ENCODE peak calls at places on chromosomes 7 and 10, in eight cellular contexts. One of them, this sample, is unnamed.
A peak's percentile ranks its signal among the peaks of the same experiment; 100 is the strongest.

GRCh38 chr7:90267263-90267858 is 22.4 kb downstream of the CFAP69 start:
- DNase-seq in upper lobe of right lung: no peak
- DNase-seq in progenitor cell of endocrine pancreas: no peak
- DNase-seq in fibroblast of pulmonary artery: no peak
- DNase-seq in prostate gland: no peak
- DNase-seq in tibial nerve: no peak
- DNase-seq in B cell: no peak
- DNase-seq in AG09319: no peak
- DNase-seq in this sample: no peak

GRCh38 chr7:155363852-155364600 is 66.3 kb downstream of the INSIG1 start:
- DNase-seq in tibial nerve: no peak
- DNase-seq in AG09319: no peak
- DNase-seq in B cell: no peak
- DNase-seq in upper lobe of right lung: peak; percentile 37
- DNase-seq in progenitor cell of endocrine pancreas: no peak
- DNase-seq in prostate gland: no peak
- DNase-seq in fibroblast of pulmonary artery: no peak
- DNase-seq in this sample: peak; percentile 37

GRCh38 chr7:17266559-17266958 is 31.9 kb upstream of the AHR start:
- DNase-seq in B cell: no peak
- DNase-seq in prostate gland: no peak
- DNase-seq in fibroblast of pulmonary artery: no peak
- DNase-seq in upper lobe of right lung: no peak
- DNase-seq in AG09319: no peak
- DNase-seq in progenitor cell of endocrine pancreas: no peak
- DNase-seq in tibial nerve: no peak
- DNase-seq in this sample: no peak

GRCh38 chr7:74343281-74344127 is 54.3 kb downstream of the CLIP2 start:
- DNase-seq in prostate gland: no peak
- DNase-seq in upper lobe of right lung: no peak
- DNase-seq in fibroblast of pulmonary artery: peak; percentile 73
- DNase-seq in AG09319: peak; percentile 11
- DNase-seq in B cell: no peak
- DNase-seq in progenitor cell of endocrine pancreas: no peak
- DNase-seq in tibial nerve: no peak
- DNase-seq in this sample: no peak

GRCh38 chr7:100595188-100595587 is 7.0 kb upstream of the PCOLCE start:
- DNase-seq in prostate gland: no peak
- DNase-seq in AG09319: no peak
- DNase-seq in tibial nerve: no peak
- DNase-seq in progenitor cell of endocrine pancreas: no peak
- DNase-seq in B cell: no peak
- DNase-seq in upper lobe of right lung: no peak
- DNase-seq in fibroblast of pulmonary artery: no peak
- DNase-seq in this sample: no peak

GRCh38 chr10:79007037-79007842 is 61.5 kb upstream of the ZMIZ1 start:
- DNase-seq in B cell: no peak
- DNase-seq in progenitor cell of endocrine pancreas: no peak
- DNase-seq in AG09319: no peak
- DNase-seq in upper lobe of right lung: no peak
- DNase-seq in tibial nerve: peak; percentile 71
- DNase-seq in fibroblast of pulmonary artery: peak; percentile 29
- DNase-seq in prostate gland: no peak
- DNase-seq in this sample: peak; percentile 84

GRCh38 chr7:33895025-33895804 is 10.1 kb upstream of the BMPER start:
- DNase-seq in upper lobe of right lung: peak; percentile 90
- DNase-seq in fibroblast of pulmonary artery: peak; percentile 94
- DNase-seq in tibial nerve: peak; percentile 80
- DNase-seq in progenitor cell of endocrine pancreas: peak; percentile 80
- DNase-seq in prostate gland: peak; percentile 83
- DNase-seq in AG09319: no peak
- DNase-seq in B cell: peak; percentile 56
- DNase-seq in this sample: peak; percentile 83

GRCh38 chr10:12971001-12971788 is 30.3 kb downstream of the CCDC3 start:
- DNase-seq in upper lobe of right lung: no peak
- DNase-seq in fibroblast of pulmonary artery: no peak
- DNase-seq in tibial nerve: no peak
- DNase-seq in B cell: no peak
- DNase-seq in prostate gland: no peak
- DNase-seq in progenitor cell of endocrine pancreas: no peak
- DNase-seq in AG09319: no peak
- DNase-seq in this sample: no peak

GRCh38 chr7:105826143-105826542 is 50.3 kb downstream of the ATXN7L1 start:
- DNase-seq in upper lobe of right lung: no peak
- DNase-seq in AG09319: no peak
- DNase-seq in fibroblast of pulmonary artery: peak; percentile 70
- DNase-seq in progenitor cell of endocrine pancreas: no peak
- DNase-seq in B cell: no peak
- DNase-seq in tibial nerve: no peak
- DNase-seq in prostate gland: peak; percentile 46
- DNase-seq in this sample: no peak

GRCh38 chr10:62961951-62962523 is 145.9 kb upstream of the EGR2 start:
- DNase-seq in prostate gland: no peak
- DNase-seq in tibial nerve: no peak
- DNase-seq in fibroblast of pulmonary artery: peak; percentile 28
- DNase-seq in B cell: no peak
- DNase-seq in progenitor cell of endocrine pancreas: no peak
- DNase-seq in upper lobe of right lung: no peak
- DNase-seq in AG09319: no peak
- DNase-seq in this sample: no peak
- TF ChIP-seq CTCF in prostate gland: no peak
- TF ChIP-seq CTCF in tibial nerve: no peak
- TF ChIP-seq CTCF in fibroblast of pulmonary artery: no peak
- TF ChIP-seq CTCF in B cell: no peak
- TF ChIP-seq CTCF in progenitor cell of endocrine pancreas: no peak
- TF ChIP-seq CTCF in upper lobe of right lung: no peak
- TF ChIP-seq CTCF in AG09319: no peak
- TF ChIP-seq CTCF in this sample: no peak

GRCh38 chr10:109429956-109430760 is 493.2 kb downstream of the XPNPEP1 start:
- DNase-seq in fibroblast of pulmonary artery: peak; percentile 65
- DNase-seq in B cell: no peak
- DNase-seq in AG09319: no peak
- DNase-seq in tibial nerve: no peak
- DNase-seq in prostate gland: no peak
- DNase-seq in upper lobe of right lung: no peak
- DNase-seq in progenitor cell of endocrine pancreas: no peak
- DNase-seq in this sample: no peak

GRCh38 chr10:109428775-109429480 is 494.4 kb downstream of the XPNPEP1 start:
- DNase-seq in upper lobe of right lung: no peak
- DNase-seq in prostate gland: no peak
- DNase-seq in fibroblast of pulmonary artery: no peak
- DNase-seq in tibial nerve: no peak
- DNase-seq in B cell: no peak
- DNase-seq in AG09319: no peak
- DNase-seq in progenitor cell of endocrine pancreas: no peak
- DNase-seq in this sample: no peak

GRCh38 chr10:109430844-109431243 is 492.5 kb downstream of the XPNPEP1 start:
- DNase-seq in AG09319: no peak
- DNase-seq in tibial nerve: no peak
- DNase-seq in prostate gland: no peak
- DNase-seq in fibroblast of pulmonary artery: no peak
- DNase-seq in B cell: no peak
- DNase-seq in upper lobe of right lung: no peak
- DNase-seq in progenitor cell of endocrine pancreas: no peak
- DNase-seq in this sample: no peak

GRCh38 chr10:109426987-109427386 is 496.3 kb downstream of the XPNPEP1 start:
- DNase-seq in B cell: no peak
- DNase-seq in upper lobe of right lung: no peak
- DNase-seq in progenitor cell of endocrine pancreas: no peak
- DNase-seq in fibroblast of pulmonary artery: no peak
- DNase-seq in prostate gland: no peak
- DNase-seq in AG09319: no peak
- DNase-seq in tibial nerve: no peak
- DNase-seq in this sample: no peak

GRCh38 chr10:109427421-109427820 is 495.9 kb downstream of the XPNPEP1 start:
- DNase-seq in AG09319: no peak
- DNase-seq in B cell: no peak
- DNase-seq in fibroblast of pulmonary artery: no peak
- DNase-seq in tibial nerve: no peak
- DNase-seq in upper lobe of right lung: no peak
- DNase-seq in progenitor cell of endocrine pancreas: no peak
- DNase-seq in prostate gland: no peak
- DNase-seq in this sample: no peak
- TF ChIP-seq CTCF in AG09319: no peak
- TF ChIP-seq CTCF in B cell: no peak
- TF ChIP-seq CTCF in fibroblast of pulmonary artery: no peak
- TF ChIP-seq CTCF in tibial nerve: no peak
- TF ChIP-seq CTCF in upper lobe of right lung: no peak
- TF ChIP-seq CTCF in progenitor cell of endocrine pancreas: peak; percentile 36
- TF ChIP-seq CTCF in prostate gland: no peak
- TF ChIP-seq CTCF in this sample: no peak

GRCh38 chr7:49320083-49320482 is 395.7 kb downstream of the CDC14C start:
- DNase-seq in upper lobe of right lung: no peak
- DNase-seq in fibroblast of pulmonary artery: no peak
- DNase-seq in AG09319: no peak
- DNase-seq in progenitor cell of endocrine pancreas: no peak
- DNase-seq in prostate gland: no peak
- DNase-seq in tibial nerve: no peak
- DNase-seq in B cell: no peak
- DNase-seq in this sample: no peak

GRCh38 chr7:49327155-49327554 is 402.8 kb downstream of the CDC14C start:
- DNase-seq in AG09319: no peak
- DNase-seq in B cell: no peak
- DNase-seq in fibroblast of pulmonary artery: no peak
- DNase-seq in progenitor cell of endocrine pancreas: no peak
- DNase-seq in upper lobe of right lung: no peak
- DNase-seq in tibial nerve: no peak
- DNase-seq in prostate gland: no peak
- DNase-seq in this sample: no peak

GRCh38 chr7:49322476-49322875 is 398.1 kb downstream of the CDC14C start:
- DNase-seq in AG09319: no peak
- DNase-seq in progenitor cell of endocrine pancreas: no peak
- DNase-seq in B cell: no peak
- DNase-seq in upper lobe of right lung: no peak
- DNase-seq in fibroblast of pulmonary artery: no peak
- DNase-seq in tibial nerve: no peak
- DNase-seq in prostate gland: no peak
- DNase-seq in this sample: no peak

DNA sequence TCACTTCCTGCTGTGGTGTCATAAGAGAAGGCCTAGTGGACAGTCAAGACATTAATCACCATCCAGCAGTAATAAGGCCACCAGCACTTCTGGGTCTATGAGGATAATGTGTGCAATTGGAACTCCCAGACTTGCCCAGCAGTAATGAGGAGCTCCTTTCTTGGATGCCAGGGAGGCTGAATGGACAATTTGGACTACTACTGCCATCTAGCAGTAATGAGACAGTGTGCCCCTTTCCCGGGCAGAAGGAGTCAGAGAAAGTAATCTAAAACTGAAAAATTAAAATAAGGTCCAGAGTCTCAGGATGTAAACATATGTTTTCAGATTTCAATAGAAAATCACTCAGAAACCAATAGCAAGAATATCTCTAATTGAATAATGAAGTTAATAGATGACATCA is 400.4 kb downstream of the CDC14C start:
- DNase-seq in prostate gland: no peak
- DNase-seq in B cell: no peak
- DNase-seq in upper lobe of right lung: no peak
- DNase-seq in progenitor cell of endocrine pancreas: no peak
- DNase-seq in tibial nerve: no peak
- DNase-seq in fibroblast of pulmonary artery: peak; percentile 11
- DNase-seq in AG09319: no peak
- DNase-seq in this sample: no peak
- TF ChIP-seq CTCF in prostate gland: no peak
- TF ChIP-seq CTCF in B cell: no peak
- TF ChIP-seq CTCF in upper lobe of right lung: no peak
- TF ChIP-seq CTCF in progenitor cell of endocrine pancreas: no peak
- TF ChIP-seq CTCF in tibial nerve: no peak
- TF ChIP-seq CTCF in fibroblast of pulmonary artery: no peak
- TF ChIP-seq CTCF in AG09319: peak; percentile 42
- TF ChIP-seq CTCF in this sample: no peak

GRCh38 chr10:88728107-88728763 is 22.2 kb downstream of the LIPK start:
- DNase-seq in B cell: no peak
- DNase-seq in tibial nerve: no peak
- DNase-seq in progenitor cell of endocrine pancreas: no peak
- DNase-seq in prostate gland: no peak
- DNase-seq in fibroblast of pulmonary artery: peak; percentile 5
- DNase-seq in AG09319: no peak
- DNase-seq in upper lobe of right lung: peak; percentile 68
- DNase-seq in this sample: no peak
- TF ChIP-seq CTCF in B cell: no peak
- TF ChIP-seq CTCF in tibial nerve: no peak
- TF ChIP-seq CTCF in progenitor cell of endocrine pancreas: peak; percentile 46
- TF ChIP-seq CTCF in prostate gland: no peak
- TF ChIP-seq CTCF in fibroblast of pulmonary artery: peak; percentile 27
- TF ChIP-seq CTCF in AG09319: peak; percentile 9
- TF ChIP-seq CTCF in upper lobe of right lung: peak; percentile 16
- TF ChIP-seq CTCF in this sample: peak; percentile 22

DNA sequence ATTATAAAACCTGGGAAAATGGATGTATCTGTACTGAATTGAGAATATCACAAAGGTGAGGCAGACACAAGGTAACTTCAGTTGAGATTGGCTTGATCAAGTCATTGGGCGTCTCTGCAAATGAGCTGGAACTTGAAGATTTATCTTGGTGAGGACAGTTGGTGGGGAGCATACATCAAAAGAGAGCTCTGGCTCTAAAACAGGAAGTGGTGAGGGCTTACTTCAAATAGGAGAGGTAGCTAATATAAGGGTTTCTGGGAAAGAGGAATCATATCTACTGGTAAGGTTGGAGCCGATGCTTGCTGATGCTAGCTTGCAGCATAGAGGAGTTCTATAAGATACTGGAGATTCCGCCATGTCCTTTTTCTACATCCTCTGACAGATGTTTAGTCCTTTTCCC is 39.9 kb upstream of the FGL2 start:
- DNase-seq in AG09319: no peak
- DNase-seq in fibroblast of pulmonary artery: no peak
- DNase-seq in B cell: no peak
- DNase-seq in tibial nerve: no peak
- DNase-seq in prostate gland: no peak
- DNase-seq in upper lobe of right lung: no peak
- DNase-seq in progenitor cell of endocrine pancreas: no peak
- DNase-seq in this sample: no peak
- TF ChIP-seq CTCF in AG09319: no peak
- TF ChIP-seq CTCF in fibroblast of pulmonary artery: no peak
- TF ChIP-seq CTCF in B cell: no peak
- TF ChIP-seq CTCF in tibial nerve: no peak
- TF ChIP-seq CTCF in prostate gland: no peak
- TF ChIP-seq CTCF in upper lobe of right lung: no peak
- TF ChIP-seq CTCF in progenitor cell of endocrine pancreas: no peak
- TF ChIP-seq CTCF in this sample: no peak

DNA sequence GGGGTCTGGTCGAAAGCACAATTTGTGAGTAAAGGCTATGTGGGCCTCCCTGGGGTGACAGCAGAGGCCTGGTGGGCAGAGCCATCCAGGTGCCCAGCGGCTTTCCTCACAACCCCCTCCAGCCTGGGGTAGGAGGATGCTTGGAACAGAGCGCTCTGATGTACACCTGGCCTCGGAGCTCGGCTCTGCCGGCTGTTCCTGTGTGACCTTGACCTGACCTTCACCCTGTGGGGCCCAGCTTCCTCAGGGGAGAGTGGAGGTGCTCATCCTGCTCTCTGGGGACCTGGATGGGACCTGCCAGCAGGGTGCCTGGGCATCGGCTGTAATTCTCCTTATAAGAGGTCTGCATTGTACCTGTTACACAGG is 28.9 kb downstream of the RET start:
- DNase-seq in progenitor cell of endocrine pancreas: no peak
- DNase-seq in tibial nerve: no peak
- DNase-seq in B cell: no peak
- DNase-seq in AG09319: no peak
- DNase-seq in fibroblast of pulmonary artery: no peak
- DNase-seq in prostate gland: no peak
- DNase-seq in upper lobe of right lung: no peak
- DNase-seq in this sample: no peak
- TF ChIP-seq CTCF in progenitor cell of endocrine pancreas: no peak
- TF ChIP-seq CTCF in tibial nerve: no peak
- TF ChIP-seq CTCF in B cell: peak; percentile 59
- TF ChIP-seq CTCF in AG09319: no peak
- TF ChIP-seq CTCF in fibroblast of pulmonary artery: no peak
- TF ChIP-seq CTCF in prostate gland: no peak
- TF ChIP-seq CTCF in upper lobe of right lung: peak; percentile 2
- TF ChIP-seq CTCF in this sample: no peak

This sample was measured in suprapubic skin.